ENCODE peak calls at places on chromosomes 7 and 10, in five cellular contexts. J is foreskin fibroblast, C is HCT116, I is GM23248, K is psoas muscle. Q is an unnamed sample.

GRCh38 chr10:31004611-31005193 is 27.0 kb downstream of the ZNF438 start:
- DNase-seq in J (peak; percentile 72), C (no peak), I (peak; percentile 89), K (no peak), Q (peak; percentile 51)

GRCh38 chr7:138396251-138397070 is 63.6 kb upstream of the TRIM24 start:
- DNase-seq in J (no peak), C (no peak), I (no peak), K (no peak), Q (no peak)

GRCh38 chr10:102122450-102122849 is 2.3 kb upstream of the LDB1 start:
- DNase-seq in J (no peak), C (no peak), I (no peak), K (no peak), Q (no peak)

GRCh38 chr7:28979791-28980190 is 21.7 kb upstream of the TRIL start:
- DNase-seq in J (no peak), C (no peak), I (no peak), K (peak; percentile 72), Q (no peak)

GRCh38 chr10:123704076-123704475 is 37.9 kb downstream of the GPR26 start:
- DNase-seq in J (no peak), C (no peak), I (no peak), K (no peak), Q (no peak)

GRCh38 chr10:86758231-86759072 is 2.0 kb downstream of the BMPR1A start:
- DNase-seq in J (no peak), C (no peak), I (peak; percentile 50), K (no peak), Q (no peak)

GRCh38 chr7:25963733-25964132 is 188.3 kb upstream of the NFE2L3 start:
- DNase-seq in J (no peak), C (no peak), I (no peak), K (no peak), Q (no peak)

GRCh38 chr7:157938211-157938610 is 601.4 kb downstream of the DNAJB6 start:
- DNase-seq in J (no peak), C (no peak), I (no peak), K (no peak), Q (no peak)

GRCh38 chr7:46859963-46860475 is 721.9 kb downstream of the TNS3 start:
- DNase-seq in J (peak; percentile 73), C (no peak), I (peak; percentile 92), K (no peak), Q (peak; percentile 35)

GRCh38 chr7:137930616-137931015 is 71.3 kb downstream of the CREB3L2 start:
- DNase-seq in J (peak; percentile 87), C (no peak), I (peak; percentile 94), K (no peak), Q (peak; percentile 43)

GRCh38 chr7:10181996-10182395 is 791.7 kb upstream of the PHF14 start:
- DNase-seq in J (no peak), C (no peak), I (no peak), K (no peak), Q (no peak)

GRCh38 chr10:45454262-45454661 is 80.2 kb downstream of the ALOX5 start:
- DNase-seq in J (no peak), C (no peak), I (no peak), K (no peak), Q (no peak)

GRCh38 chr10:97719602-97720001 is 6.1 kb downstream of the MARVELD1 start:
- DNase-seq in J (no peak), C (no peak), I (no peak), K (no peak), Q (no peak)

GRCh38 chr10:133235265-133235664 is 2.4 kb upstream of the VENTX start:
- DNase-seq in J (no peak), C (no peak), I (no peak), K (no peak), Q (no peak)

GRCh38 chr7:34086064-34086463 is 180.7 kb downstream of the BMPER start:
- DNase-seq in J (peak; percentile 62), C (no peak), I (peak; percentile 37), K (no peak), Q (no peak)

GRCh38 chr7:121831320-121831719 is 41.6 kb upstream of the PTPRZ1 start:
- DNase-seq in J (no peak), C (no peak), I (no peak), K (no peak), Q (no peak)

GRCh38 chr7:36795451-36796021 is 71.2 kb upstream of the AOAH start:
- DNase-seq in J (no peak), C (no peak), I (no peak), K (no peak), Q (no peak)

GRCh38 chr7:44068054-44068453 is 2.7 kb upstream of the PGAM2 start:
- DNase-seq in J (no peak), C (no peak), I (peak; percentile 35), K (peak; percentile 71), Q (no peak)

GRCh38 chr7:55133630-55134392 is 115.0 kb downstream of the EGFR start:
- DNase-seq in J (peak; percentile 97), C (peak; percentile 65), I (peak; percentile 99), K (peak; percentile 78), Q (peak; percentile 88)

GRCh38 chr10:72319416-72320254 is 35.1 kb downstream of the DNAJB12 start:
- DNase-seq in J (peak; percentile 94), C (peak; percentile 75), I (peak; percentile 96), K (peak; percentile 97), Q (peak; percentile 88)

GRCh38 chr7:93862651-93863050 is 27.9 kb downstream of the TFPI2 start:
- DNase-seq in J (no peak), C (no peak), I (no peak), K (no peak), Q (no peak)

GRCh38 chr7:23246540-23246939 is at the start of gene GPNMB:
- DNase-seq in J (peak; percentile 90), C (no peak), I (peak; percentile 95), K (no peak), Q (peak; percentile 96)

GRCh38 chr10:94131885-94132284 is 138.2 kb downstream of the PLCE1 start:
- DNase-seq in J (peak; percentile 45), C (no peak), I (peak; percentile 80), K (no peak), Q (no peak)

GRCh38 chr10:97412891-97413304 is 11.8 kb upstream of the RRP12 start:
- DNase-seq in J (no peak), C (peak; percentile 51), I (no peak), K (no peak), Q (no peak)

GRCh38 chr7:102152672-102153585 is 133.7 kb upstream of the SH2B2 start:
- DNase-seq in J (no peak), C (peak; percentile 49), I (peak; percentile 19), K (no peak), Q (peak; percentile 37)

Q was measured in fibroblast of the conjunctiva.